ENCODE peak calls at places on chromosomes 5 and 9, in five cellular contexts. D is fibroblast of the aortic adventitia, I is neural progenitor cell, O is mucosa of descending colon, J is AG09309. K is an unnamed sample.

GRCh38 chr5:10513501-10514442 is 50.1 kb upstream of the ANKRD33B start:
- DNase-seq in O (no peak), D (peak; percentile 89), I (peak; percentile 52), J (peak; percentile 50), K (no peak)

GRCh38 chr5:79035237-79035636 is 34.2 kb downstream of the DMGDH start:
- DNase-seq in O (no peak), J (no peak), D (no peak), I (no peak), K (no peak)

GRCh38 chr9:117145811-117146490 is 268.9 kb downstream of the ASTN2 start:
- DNase-seq in I (peak; percentile 3), J (no peak), O (no peak), D (no peak), K (no peak)

GRCh38 chr5:27308151-27308550 is 269.8 kb upstream of the CDH9 start:
- DNase-seq in J (no peak), I (no peak), O (no peak), D (no peak), K (no peak)

GRCh38 chr9:109426621-109427402 is 71.3 kb downstream of the PTPN3 start:
- DNase-seq in O (no peak), I (no peak), D (no peak), J (no peak), K (no peak)

GRCh38 chr9:7216004-7216821 is 458.4 kb downstream of the KDM4C start:
- DNase-seq in O (no peak), D (peak; percentile 41), I (no peak), J (peak; percentile 47), K (no peak)

GRCh38 chr9:126587187-126588185 is 26.2 kb upstream of the LMX1B start:
- DNase-seq in O (peak; percentile 34), J (no peak), D (peak; percentile 31), I (no peak), K (peak; percentile 66)

GRCh38 chr5:1032011-1032410 is 23.4 kb downstream of the NKD2 start:
- DNase-seq in J (no peak), I (no peak), D (no peak), O (no peak), K (no peak)

GRCh38 chr9:36913393-36914211 is 120.5 kb downstream of the PAX5 start:
- DNase-seq in D (no peak), O (no peak), I (no peak), J (no peak), K (no peak)
- TF ChIP-seq CTCF in D (no peak), O (no peak), I (peak; percentile 43), J (peak; percentile 7), K (no peak)

GRCh38 chr9:25716220-25716872 is 38.1 kb upstream of the TUSC1 start:
- DNase-seq in J (peak; percentile 75), O (peak; percentile 29), I (peak; percentile 67), D (peak; percentile 90), K (peak; percentile 45)
- TF ChIP-seq CTCF in J (peak; percentile 86), O (no peak), I (peak; percentile 62), D (peak; percentile 88), K (peak; percentile 37)

DNA sequence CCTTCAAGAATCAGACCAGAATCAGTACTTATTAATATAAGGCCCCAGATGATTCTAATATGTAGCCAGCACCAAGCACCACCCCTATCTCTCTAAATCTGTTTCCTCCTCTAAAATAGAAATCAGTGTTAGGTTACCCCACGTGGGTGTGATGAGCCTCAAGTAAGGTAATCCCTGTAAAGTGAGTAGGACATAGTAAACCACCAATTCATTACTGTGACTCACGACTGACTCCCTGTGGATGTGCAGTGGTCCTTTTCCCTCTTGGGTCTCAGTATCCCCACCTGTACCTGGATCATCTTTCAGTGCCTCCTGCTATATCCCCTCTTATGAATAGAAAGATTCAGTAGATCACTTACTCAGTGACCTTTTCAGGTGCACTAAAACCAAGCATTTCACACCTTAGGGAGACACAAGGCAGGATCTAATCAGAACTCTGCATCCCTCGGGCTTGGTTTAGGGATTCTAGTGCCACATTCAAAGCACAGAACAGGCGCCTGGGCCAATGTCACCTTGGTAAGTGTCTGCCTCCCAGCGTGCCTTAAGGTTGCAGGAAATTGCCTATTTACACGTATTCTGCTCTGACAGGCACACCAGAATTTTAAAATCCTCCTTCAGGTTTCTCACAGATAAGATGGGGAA is 12.2 kb upstream of the ALDH1B1 start:
- DNase-seq in I (no peak), D (no peak), J (no peak), O (no peak), K (no peak)
- TF ChIP-seq CTCF in I (no peak), D (no peak), J (no peak), O (no peak), K (no peak)

DNA sequence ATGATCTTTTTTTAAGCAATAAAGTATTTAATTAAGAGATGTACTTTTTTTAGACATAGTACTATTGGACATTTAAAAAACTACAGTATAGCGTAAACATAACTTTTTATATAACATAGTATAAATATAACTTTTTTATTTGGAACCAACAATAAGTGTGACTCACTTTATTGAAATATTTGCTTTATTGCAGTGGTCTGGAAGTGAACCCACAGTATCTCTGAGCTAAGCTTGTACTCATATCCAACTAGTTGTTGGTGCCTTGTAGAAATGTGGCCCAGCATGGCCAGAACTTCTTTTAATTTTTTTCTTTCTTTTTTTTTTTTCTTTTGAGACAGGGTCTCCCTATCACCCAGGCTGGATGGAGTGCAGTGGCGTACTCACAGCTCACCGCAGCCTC is 61.5 kb upstream of the GALNT10 start:
- DNase-seq in D (no peak), I (no peak), O (no peak), J (no peak), K (no peak)
- TF ChIP-seq CTCF in D (no peak), I (no peak), O (no peak), J (no peak), K (no peak)

GRCh38 chr9:115393976-115394775 is 276.2 kb upstream of the TNC start:
- DNase-seq in J (no peak), O (no peak), D (peak; percentile 6), I (no peak), K (no peak)

GRCh38 chr9:115398313-115398650 is 280.3 kb upstream of the TNC start:
- DNase-seq in O (no peak), D (no peak), J (no peak), I (no peak), K (no peak)

GRCh38 chr9:115397591-115398312 is 279.8 kb upstream of the TNC start:
- DNase-seq in D (no peak), I (peak; percentile 3), O (no peak), J (no peak), K (no peak)

GRCh38 chr9:115395511-115396021 is 277.6 kb upstream of the TNC start:
- DNase-seq in I (no peak), D (peak; percentile 8), J (no peak), O (no peak), K (no peak)

DNA sequence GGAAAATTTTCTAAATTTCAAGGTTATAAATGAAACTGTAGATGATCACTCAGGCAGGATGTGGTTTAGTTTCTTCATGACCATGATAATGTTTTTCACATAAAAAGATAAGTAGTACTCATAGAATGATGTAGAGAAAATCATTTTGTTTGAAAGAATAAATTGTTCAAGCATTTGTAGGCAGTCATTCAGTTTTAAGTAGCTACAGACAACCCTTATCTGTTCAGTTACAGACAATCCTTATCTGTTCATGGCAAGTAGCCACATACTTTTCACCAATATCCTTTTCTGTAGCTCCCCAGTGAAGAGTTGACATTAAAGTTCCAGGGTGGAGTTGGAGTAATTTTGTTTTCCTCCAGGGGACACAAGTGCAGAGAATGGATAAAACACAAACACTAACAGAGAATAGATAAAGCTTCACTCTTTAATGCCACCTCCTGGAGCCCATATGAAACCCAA is 278.1 kb upstream of the TNC start:
- DNase-seq in I (no peak), O (no peak), D (peak; percentile 16), J (peak; percentile 53), K (no peak)
- TF ChIP-seq CTCF in I (no peak), O (no peak), D (no peak), J (no peak), K (no peak)

DNA sequence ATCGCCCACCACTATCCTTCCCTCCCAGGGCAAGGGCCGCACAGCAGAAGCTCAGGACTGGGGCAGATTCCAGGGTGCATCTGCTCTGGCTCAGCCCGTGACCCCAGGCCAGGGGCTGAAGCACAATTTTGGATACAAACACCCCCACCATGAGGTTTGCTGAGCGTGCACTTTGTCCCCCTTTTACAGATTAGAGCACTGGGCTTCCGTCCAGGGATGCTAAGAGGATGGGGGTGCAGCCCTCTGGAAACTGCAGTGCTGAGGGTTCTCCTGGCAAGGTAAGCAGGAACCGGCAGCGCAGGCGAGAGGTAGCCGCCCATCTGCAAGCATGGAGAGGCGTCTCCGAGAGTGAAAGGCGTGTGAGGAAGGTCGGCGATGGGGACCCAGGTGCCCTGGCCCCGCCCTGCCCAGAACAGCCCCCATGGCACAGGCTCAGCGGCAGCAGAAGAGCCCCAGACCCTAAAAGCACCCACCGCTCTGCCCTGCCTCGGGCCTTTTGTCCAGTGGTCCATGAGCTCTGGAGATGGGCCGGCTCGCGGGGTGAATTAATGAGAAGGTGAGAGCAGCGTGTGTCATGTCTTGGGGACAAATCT is 54.5 kb upstream of the OLFM1 start:
- DNase-seq in J (no peak), O (no peak), D (no peak), I (no peak), K (no peak)
- TF ChIP-seq CTCF in J (no peak), O (no peak), D (no peak), I (no peak), K (no peak)

GRCh38 chr9:21070171-21070571 is 7.6 kb downstream of the IFNB1 start:
- DNase-seq in I (peak; percentile 8), O (no peak), D (peak; percentile 99), J (peak; percentile 85), K (no peak)
- TF ChIP-seq CTCF in I (no peak), O (no peak), D (peak; percentile 52), J (peak; percentile 19), K (no peak)

DNA sequence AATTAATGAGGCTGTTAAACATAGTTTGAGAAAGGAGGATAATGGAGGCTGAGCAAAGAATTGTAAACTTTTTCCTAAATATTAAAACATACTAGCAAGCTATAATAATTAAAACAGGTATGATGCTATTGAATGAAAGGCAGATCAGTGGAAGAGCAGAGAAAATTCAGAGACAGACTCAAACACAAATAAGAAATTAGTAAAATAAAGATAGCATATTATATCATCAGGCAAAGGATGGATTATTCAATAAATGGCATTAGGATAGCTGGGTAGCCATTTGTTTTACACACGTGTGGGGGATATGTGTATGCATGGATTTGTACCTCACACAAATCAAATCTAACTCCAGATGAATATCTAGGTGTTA is 50.6 kb downstream of the MRPS27 start:
- DNase-seq in O (no peak), D (no peak), I (no peak), J (no peak), K (no peak)
- TF ChIP-seq CTCF in O (no peak), D (no peak), I (peak; percentile 2), J (no peak), K (no peak)